ENCODE peak calls at places on chromosomes 4 and X, in five cellular contexts. U is HCT116, X is GM12878, Z is K562, F is HepG2. O is an unnamed sample.

GRCh38 chrX:20066968-20067708 is 49.6 kb downstream of the MAP7D2 start:
- DNase-seq in U (peak; percentile 38), F (peak; percentile 35), X (no peak), Z (peak; percentile 40), O (peak; percentile 50)

GRCh38 chr4:189769131-189769530 is 171.5 kb upstream of the FRG1 start:
- DNase-seq in X (no peak), F (no peak), Z (no peak), U (no peak), O (peak; percentile 12)

GRCh38 chr4:166012129-166013078 is 139.4 kb downstream of the TLL1 start:
- DNase-seq in X (no peak), Z (no peak), F (no peak), U (no peak), O (no peak)

GRCh38 chr4:54066718-54067129 is 2.3 kb upstream of the CHIC2 start:
- DNase-seq in F (no peak), U (no peak), Z (peak; percentile 80), X (no peak), O (no peak)

GRCh38 chr4:93646225-93646930 is 182.2 kb upstream of the ATOH1 start:
- DNase-seq in U (no peak), Z (no peak), X (no peak), F (no peak), O (no peak)

GRCh38 chr4:86894465-86894864 is 2.2 kb upstream of the C4orf36 start:
- DNase-seq in Z (peak; percentile 19), U (no peak), F (no peak), X (no peak), O (no peak)

GRCh38 chr4:154013576-154013975 is 224.7 kb upstream of the SFRP2 start:
- DNase-seq in X (no peak), U (no peak), Z (no peak), F (no peak), O (no peak)

GRCh38 chr4:140135529-140136021 is 18.4 kb downstream of the MAML3 start:
- DNase-seq in Z (peak; percentile 8), F (no peak), U (no peak), X (no peak), O (no peak)

GRCh38 chrX:81866873-81867272 is 665.0 kb downstream of the SH3BGRL start:
- DNase-seq in U (no peak), F (no peak), X (no peak), Z (no peak), O (no peak)

GRCh38 chr4:3836041-3836801 is 70.0 kb downstream of the ADRA2C start:
- DNase-seq in X (no peak), Z (no peak), U (no peak), F (no peak), O (peak; percentile 47)

GRCh38 chr4:137685357-137685756 is 153.1 kb upstream of the PCDH18 start:
- DNase-seq in Z (no peak), U (no peak), F (no peak), X (no peak), O (no peak)

DNA sequence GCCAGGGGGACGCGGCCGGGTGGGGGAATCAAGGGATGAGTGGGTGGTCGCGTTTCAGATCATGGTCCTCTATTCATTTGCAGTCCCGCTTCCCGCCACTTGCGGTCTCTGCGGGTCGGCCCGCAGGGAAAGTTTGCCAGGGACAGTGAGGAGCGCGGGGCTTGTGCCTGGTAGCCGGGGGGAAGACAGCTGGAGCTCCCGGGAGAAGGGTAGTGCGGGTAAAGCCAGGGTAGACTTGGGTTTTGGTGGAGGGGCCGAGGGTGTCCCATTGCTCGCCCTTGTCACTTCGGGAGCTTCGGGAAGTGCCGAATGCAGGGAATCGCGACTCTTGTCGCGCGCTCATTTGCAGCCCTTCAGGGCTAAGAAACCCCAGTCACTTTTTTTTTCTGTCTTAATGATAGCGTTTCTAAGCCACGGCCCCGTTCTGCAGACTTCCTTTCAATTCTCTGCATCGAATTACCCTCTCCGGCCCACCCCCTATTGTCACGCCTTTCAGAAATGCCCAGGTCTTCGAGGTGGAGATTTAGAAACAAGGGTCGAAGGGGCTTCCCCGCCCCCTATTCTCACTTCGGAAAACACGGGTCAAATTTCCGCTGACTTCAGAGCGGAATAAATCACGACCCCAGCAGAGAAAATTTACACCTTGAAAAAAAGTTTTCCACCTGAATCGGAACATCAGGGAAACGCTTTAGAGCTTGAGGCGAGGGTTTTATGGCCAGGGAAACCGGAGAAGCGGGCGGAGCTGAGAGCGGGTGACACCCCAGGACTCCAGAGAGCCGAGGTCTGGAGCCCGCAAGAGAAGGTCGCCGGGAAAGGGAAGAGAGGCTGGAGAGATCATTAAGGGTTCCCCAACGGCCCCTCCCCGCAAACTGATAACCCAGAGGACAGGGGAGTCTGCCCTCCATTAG is 1.4 kb downstream of the SHISA3 start:
- DNase-seq in U (no peak), F (no peak), X (no peak), Z (no peak), O (peak; percentile 73)
- TF ChIP-seq EZH2 in U (no peak), F (no peak), X (no peak), Z (no peak), O (peak; percentile 70)

DNA sequence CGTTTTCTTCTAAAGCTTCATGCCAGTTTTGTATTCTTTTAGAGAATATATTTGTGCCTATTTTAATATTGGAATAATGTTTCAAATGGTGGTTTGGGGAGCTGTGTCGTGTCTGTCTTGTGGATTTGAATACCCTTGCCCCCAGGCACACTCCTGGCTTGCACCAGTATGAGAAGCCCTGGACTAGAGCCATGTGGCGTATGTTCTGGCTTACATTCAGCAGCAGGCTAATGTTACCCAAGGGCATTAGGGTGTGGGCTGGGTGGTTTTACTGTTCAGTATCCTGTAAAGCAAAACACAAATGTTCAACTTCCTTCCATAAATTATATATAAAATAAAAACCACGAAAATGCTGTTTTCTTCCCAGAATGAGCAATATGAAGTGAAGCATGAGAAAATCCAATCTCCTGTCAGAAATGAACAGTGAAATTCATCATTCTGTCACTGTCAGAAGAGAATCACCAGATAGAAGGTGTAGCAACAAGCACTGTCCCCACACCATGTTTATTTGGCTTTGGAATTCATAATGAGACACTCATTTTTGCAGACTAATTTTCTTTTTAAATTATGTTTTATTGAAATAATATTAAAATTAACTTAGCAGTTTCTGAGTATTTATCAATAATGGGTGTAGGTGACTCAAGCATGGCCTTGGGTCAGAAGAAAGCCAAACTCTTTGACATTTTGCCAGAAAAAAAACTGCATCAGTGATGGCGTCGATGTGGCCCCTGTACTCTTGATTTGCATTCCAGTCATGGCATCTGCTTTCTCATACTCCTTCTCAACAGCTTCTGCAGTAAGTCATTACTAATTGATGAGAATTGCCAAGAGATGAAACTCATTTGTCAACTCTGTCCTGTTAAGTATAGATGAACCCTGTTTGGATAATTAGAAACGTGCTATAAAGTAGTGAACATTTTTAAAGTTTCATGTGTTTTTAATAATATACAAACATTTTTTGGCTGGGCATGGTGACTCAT is 43.8 kb downstream of the WWC2 start:
- DNase-seq in F (no peak), Z (no peak), U (no peak), X (no peak), O (no peak)
- H3K4me2 ChIP-seq in F (no peak overlapping the region), Z (no peak overlapping the region), U (no peak overlapping the region), X (no peak overlapping the region), O (no peak overlapping the region)

DNA sequence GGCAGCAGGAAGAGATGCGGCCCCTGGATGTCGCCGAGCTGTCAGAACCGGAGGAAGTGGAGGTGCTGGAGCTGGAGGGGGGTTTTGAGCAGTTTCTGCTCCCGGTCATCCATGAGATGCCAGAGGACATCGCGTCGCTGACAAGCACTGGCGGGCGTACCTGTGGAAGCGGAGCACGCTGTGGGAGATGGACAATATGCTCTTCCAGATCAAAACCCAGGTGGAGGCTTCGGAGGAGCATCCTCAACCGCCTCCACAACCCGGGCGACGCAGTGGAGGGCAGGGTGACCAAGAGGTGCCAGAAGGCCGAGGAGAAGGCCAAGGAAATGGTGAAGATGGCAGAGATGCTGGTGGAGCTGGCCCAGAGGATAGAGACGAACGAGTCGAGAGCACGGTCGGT is 7.6 kb upstream of the CCNQ start:
- DNase-seq in U (no peak), Z (no peak), X (no peak), F (no peak), O (no peak)
- TF ChIP-seq REST in U (no peak), Z (no peak), X (no peak), F (no peak), O (no peak)

GRCh38 chr4:1870328-1870577 is 940 bp upstream of the NSD2 start:
- DNase-seq in X (no peak), Z (peak; percentile 90), U (peak; percentile 73), F (peak; percentile 80), O (peak; percentile 96)
- TF ChIP-seq EZH2 in X (no peak), Z (no peak), U (no peak), F (no peak), O (no peak)

GRCh38 chrX:148517191-148517590 is 16.8 kb downstream of the AFF2 start:
- DNase-seq in Z (no peak), F (no peak), X (no peak), U (no peak), O (no peak)

GRCh38 chrX:148522006-148522405 is 21.6 kb downstream of the AFF2 start:
- DNase-seq in X (no peak), U (no peak), F (no peak), Z (no peak), O (no peak)
- H3K4me2 ChIP-seq in X (no peak overlapping the region), U (no peak overlapping the region), F (no peak overlapping the region), Z (no peak overlapping the region), O (no peak overlapping the region)

DNA sequence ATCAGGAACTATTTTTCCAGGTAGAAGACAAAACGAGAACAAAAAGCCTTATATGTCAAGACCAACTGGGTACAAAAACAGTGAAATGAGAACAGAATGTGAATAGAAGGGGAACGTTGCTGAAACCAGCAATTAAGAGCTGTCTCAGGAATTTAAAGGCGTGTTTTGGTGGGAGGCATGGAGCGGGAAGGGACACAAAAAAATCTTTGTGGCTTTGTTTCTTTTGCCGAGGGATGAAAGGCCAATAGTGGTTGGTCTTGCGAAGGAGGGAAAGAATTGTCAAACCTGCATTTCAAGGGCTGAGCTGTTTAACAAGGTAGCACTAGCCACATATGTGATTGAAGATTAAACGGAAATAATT is 103.8 kb downstream of the USP46 start:
- DNase-seq in U (no peak), F (no peak), X (no peak), Z (no peak), O (peak; percentile 25)
- TF ChIP-seq REST in U (no peak), F (no peak), X (no peak), Z (no peak), O (no peak)

GRCh38 chr4:147481577-147482109 is 746 bp downstream of the EDNRA start:
- DNase-seq in Z (no peak), U (no peak), F (no peak), X (no peak), O (peak; percentile 60)
- TF ChIP-seq EZH2 in Z (no peak), U (no peak), F (no peak), X (no peak), O (no peak)

O was measured in GM23338.